ENCODE peak calls at places on chromosomes 1 and 21, in nine cellular contexts. J is nephron progenitor cell; G is stromal cell of bone marrow; S is DMS153; C is stimulated activated CD4-positive, alpha-beta T cell treated with anti-CD3 and anti-CD28 coated beads, Interleukin-2, amount 100 ng/mL, for 48 hours; K is HT-29; F is fibroblast of pulmonary artery; Z is ureter; A is central memory CD8-positive, alpha-beta T cell. N is an unnamed sample.

GRCh38 chr21:42171091-42172053 is 47.6 kb upstream of the ABCG1 start:
- DNase-seq in J (no peak), G (no peak), S (peak; percentile 53), C (no peak), K (peak; percentile 29), F (no peak), Z (peak; percentile 67), A (no peak), N (peak; percentile 33)

GRCh38 chr1:14037101-14037807 is 337.3 kb downstream of the PRDM2 start:
- DNase-seq in J (no peak), G (no peak), S (no peak), C (no peak), K (no peak), F (no peak), Z (no peak), A (no peak), N (peak; percentile 39)

GRCh38 chr1:227891223-227891954 is 56.3 kb downstream of the WNT9A start:
- DNase-seq in J (peak; percentile 45), G (no peak), S (no peak), C (no peak), K (peak; percentile 65), F (no peak), Z (peak; percentile 35), A (no peak), N (no peak)

GRCh38 chr1:42379794-42380616 is 587 bp upstream of the RIMKLA start:
- DNase-seq in J (peak; percentile 14), G (peak; percentile 6), S (no peak), C (no peak), K (peak; percentile 37), F (peak; percentile 35), Z (no peak), A (no peak), N (no peak)

GRCh38 chr1:68141079-68141800 is 90.8 kb upstream of the DIRAS3 start:
- DNase-seq in J (peak; percentile 3), G (peak; percentile 7), S (no peak), C (no peak), K (no peak), F (peak; percentile 83), Z (no peak), A (no peak), N (no peak)

GRCh38 chr1:159925713-159926066 is 383 bp upstream of the TAGLN2 start:
- DNase-seq in J (no peak), G (no peak), S (no peak), C (no peak), K (no peak), F (no peak), Z (no peak), A (no peak), N (no peak)

GRCh38 chr21:21412096-21412495 is 413.9 kb downstream of the NCAM2 start:
- DNase-seq in J (no peak), G (no peak), S (no peak), C (no peak), K (no peak), F (no peak), Z (no peak), A (no peak), N (no peak)

GRCh38 chr1:175174702-175175102 is 17.9 kb downstream of the KIAA0040 start:
- DNase-seq in J (no peak), G (no peak), S (no peak), C (no peak), K (no peak), F (no peak), Z (no peak), A (no peak), N (no peak)

GRCh38 chr1:60387175-60387574 is 313.6 kb upstream of the C1orf87 start:
- DNase-seq in J (no peak), G (no peak), S (no peak), C (no peak), K (no peak), F (no peak), Z (no peak), A (no peak), N (no peak)

GRCh38 chr1:228146761-228147693 is 2.7 kb upstream of the GJC2 start:
- DNase-seq in J (no peak), G (no peak), S (no peak), C (no peak), K (no peak), F (no peak), Z (peak; percentile 41), A (no peak), N (no peak)

GRCh38 chr1:64308856-64309255 is 105.4 kb downstream of the UBE2U start:
- DNase-seq in J (no peak), G (no peak), S (peak; percentile 57), C (no peak), K (no peak), F (no peak), Z (peak; percentile 45), A (no peak), N (no peak)

GRCh38 chr1:235781807-235782206 is 84.9 kb downstream of the LYST start:
- DNase-seq in J (no peak), G (peak; percentile 25), S (no peak), C (no peak), K (no peak), F (peak; percentile 18), Z (no peak), A (no peak), N (no peak)

GRCh38 chr1:186304982-186305949 is 69.8 kb downstream of the TPR start:
- DNase-seq in J (no peak), G (no peak), S (no peak), C (no peak), K (peak; percentile 31), F (peak; percentile 46), Z (no peak), A (no peak), N (peak; percentile 27)

GRCh38 chr1:202575906-202576653 is 134.2 kb downstream of the SYT2 start:
- DNase-seq in J (no peak), G (no peak), S (no peak), C (no peak), K (no peak), F (peak; percentile 52), Z (no peak), A (no peak), N (no peak)

GRCh38 chr1:3775498-3776230 is 3.1 kb downstream of the SMIM1 start:
- DNase-seq in J (peak; percentile 79), G (no peak), S (peak; percentile 68), C (no peak), K (peak; percentile 82), F (peak; percentile 64), Z (no peak), A (no peak), N (peak; percentile 77)

GRCh38 chr1:248375446-248375845 is at the start of gene OR2T6:
- DNase-seq in J (no peak), G (no peak), S (no peak), C (no peak), K (no peak), F (no peak), Z (no peak), A (no peak), N (no peak)

GRCh38 chr1:151970641-151971040 is 23.0 kb downstream of the S100A10 start:
- DNase-seq in J (no peak), G (no peak), S (no peak), C (no peak), K (peak; percentile 29), F (no peak), Z (no peak), A (no peak), N (no peak)

GRCh38 chr1:176976236-176976635 is 188.3 kb downstream of the ASTN1 start:
- DNase-seq in J (peak; percentile 28), G (no peak), S (no peak), C (no peak), K (no peak), F (no peak), Z (no peak), A (no peak), N (no peak)

GRCh38 chr1:242017580-242018233 is 18.8 kb upstream of the MAP1LC3C start:
- DNase-seq in J (peak; percentile 36), G (no peak), S (peak; percentile 41), C (no peak), K (peak; percentile 49), F (peak; percentile 52), Z (no peak), A (no peak), N (peak; percentile 50)

N was measured in SHP77.